ENCODE peak calls at places on chromosomes 1 and 21, in nine cellular contexts. S is AG09319; O is thoracic aorta; L is neural crest cell; Y is astrocyte of the spinal cord; H is suprapubic skin; R is CD4-positive, alpha-beta T cell; T is left ventricle myocardium inferior; I is AG04450. F is an unnamed sample.

GRCh38 chr1:114341886-114342285 is 169.1 kb downstream of the TRIM33 start:
- DNase-seq in S (no peak), I (no peak), Y (peak; percentile 62), T (no peak), O (no peak), H (no peak), R (no peak), L (no peak), F (no peak)

GRCh38 chr1:56056438-56057312 is 522.7 kb downstream of the PLPP3 start:
- DNase-seq in O (no peak), Y (peak; percentile 51), H (no peak), S (no peak), L (no peak), R (no peak), T (no peak), I (no peak), F (no peak)

GRCh38 chr21:36163780-36164426 is 7.3 kb downstream of the DOP1B start:
- DNase-seq in T (no peak), S (no peak), R (no peak), O (no peak), H (no peak), Y (no peak), L (no peak), I (no peak), F (no peak)

GRCh38 chr1:102463328-102463727 is 466.6 kb upstream of the OLFM3 start:
- DNase-seq in O (no peak), Y (no peak), T (no peak), S (no peak), H (no peak), L (no peak), R (no peak), I (no peak), F (no peak)

GRCh38 chr1:65108025-65108692 is 39.8 kb upstream of the AK4 start:
- DNase-seq in L (no peak), O (no peak), Y (no peak), H (no peak), R (no peak), I (no peak), T (no peak), S (no peak), F (no peak)

GRCh38 chr1:93661829-93662474 is 19.7 kb downstream of the BCAR3 start:
- DNase-seq in Y (peak; percentile 86), I (peak; percentile 58), S (no peak), L (no peak), R (no peak), O (no peak), T (no peak), H (peak; percentile 26), F (no peak)

GRCh38 chr1:100699744-100700143 is 19.8 kb upstream of the VCAM1 start:
- DNase-seq in R (no peak), T (no peak), O (no peak), I (peak; percentile 55), S (no peak), L (no peak), Y (peak; percentile 51), H (no peak), F (no peak)

GRCh38 chr1:56709269-56709880 is 64.3 kb downstream of the PRKAA2 start:
- DNase-seq in I (peak; percentile 29), H (no peak), R (no peak), L (no peak), O (no peak), S (peak; percentile 29), T (no peak), Y (peak; percentile 70), F (peak; percentile 10)

GRCh38 chr1:167365360-167365759 is 144.7 kb downstream of the POU2F1 start:
- DNase-seq in S (no peak), L (no peak), R (no peak), O (no peak), T (no peak), H (no peak), I (no peak), Y (no peak), F (no peak)

GRCh38 chr1:28099050-28099769 is 10.8 kb upstream of the EYA3 start:
- DNase-seq in T (no peak), O (no peak), Y (no peak), R (no peak), H (no peak), S (no peak), I (no peak), L (no peak), F (no peak)

GRCh38 chr1:160432371-160432786 is 32.0 kb downstream of the VANGL2 start:
- DNase-seq in S (no peak), R (no peak), L (no peak), T (no peak), O (no peak), I (no peak), Y (no peak), H (no peak), F (no peak)

GRCh38 chr1:207808322-207808705 is 56.5 kb downstream of the CD46 start:
- DNase-seq in Y (no peak), H (no peak), I (no peak), R (no peak), T (no peak), L (no peak), S (no peak), O (no peak), F (no peak)

GRCh38 chr1:203500279-203500678 is 6.3 kb downstream of the OPTC start:
- DNase-seq in Y (no peak), O (no peak), I (no peak), L (no peak), T (no peak), S (no peak), R (no peak), H (no peak), F (no peak)

GRCh38 chr21:28485301-28486022 is 507.2 kb downstream of the LTN1 start:
- DNase-seq in Y (peak; percentile 60), S (no peak), I (peak; percentile 2), T (no peak), L (no peak), O (no peak), H (no peak), R (no peak), F (no peak)

GRCh38 chr21:46126321-46127238 is 28.7 kb downstream of the COL6A2 start:
- DNase-seq in T (no peak), O (no peak), Y (no peak), L (no peak), I (no peak), R (no peak), H (peak; percentile 76), S (no peak), F (peak; percentile 2)

GRCh38 chr1:110170726-110171125 is 20.4 kb downstream of the SLC6A17 start:
- DNase-seq in R (no peak), I (no peak), L (no peak), O (no peak), T (no peak), Y (no peak), S (no peak), H (no peak), F (no peak)

GRCh38 chr1:26034504-26035202 is 11.3 kb downstream of the SLC30A2 start:
- DNase-seq in R (no peak), Y (no peak), S (no peak), H (no peak), T (no peak), I (no peak), L (no peak), O (no peak), F (no peak)

GRCh38 chr1:206415913-206416312 is 54.4 kb upstream of the IKBKE start:
- DNase-seq in T (no peak), O (no peak), L (no peak), Y (no peak), H (no peak), S (no peak), R (no peak), I (no peak), F (no peak)

GRCh38 chr21:46223217-46223616 is 5.4 kb downstream of the LSS start:
- DNase-seq in I (no peak), S (no peak), R (no peak), T (no peak), L (no peak), O (no peak), H (no peak), Y (no peak), F (no peak)

GRCh38 chr1:200428482-200429205 is 18.8 kb upstream of the ZNF281 start:
- DNase-seq in I (no peak), H (no peak), R (no peak), S (no peak), T (no peak), O (no peak), Y (peak; percentile 47), L (no peak), F (no peak)

GRCh38 chr1:119286587-119287181 is 81.9 kb upstream of the HAO2 start:
- DNase-seq in T (no peak), R (no peak), Y (peak; percentile 39), H (no peak), I (no peak), S (no peak), L (peak; percentile 39), O (no peak), F (peak; percentile 62)
- TF ChIP-seq CTCF in T (peak; percentile 43), R (peak; percentile 35), Y (peak; percentile 62), H (no peak), I (peak; percentile 32), S (peak; percentile 45), L (peak; percentile 71), O (no peak), F (peak; percentile 76)

GRCh38 chr21:26572668-26573381 is at the start of gene CYYR1:
- DNase-seq in S (no peak), O (no peak), I (no peak), L (peak; percentile 60), T (peak; percentile 29), R (no peak), Y (peak; percentile 53), H (no peak), F (peak; percentile 55)
- TF ChIP-seq CTCF in S (no peak), O (no peak), I (no peak), L (no peak), T (no peak), R (no peak), Y (no peak), H (no peak), F (no peak)

DNA sequence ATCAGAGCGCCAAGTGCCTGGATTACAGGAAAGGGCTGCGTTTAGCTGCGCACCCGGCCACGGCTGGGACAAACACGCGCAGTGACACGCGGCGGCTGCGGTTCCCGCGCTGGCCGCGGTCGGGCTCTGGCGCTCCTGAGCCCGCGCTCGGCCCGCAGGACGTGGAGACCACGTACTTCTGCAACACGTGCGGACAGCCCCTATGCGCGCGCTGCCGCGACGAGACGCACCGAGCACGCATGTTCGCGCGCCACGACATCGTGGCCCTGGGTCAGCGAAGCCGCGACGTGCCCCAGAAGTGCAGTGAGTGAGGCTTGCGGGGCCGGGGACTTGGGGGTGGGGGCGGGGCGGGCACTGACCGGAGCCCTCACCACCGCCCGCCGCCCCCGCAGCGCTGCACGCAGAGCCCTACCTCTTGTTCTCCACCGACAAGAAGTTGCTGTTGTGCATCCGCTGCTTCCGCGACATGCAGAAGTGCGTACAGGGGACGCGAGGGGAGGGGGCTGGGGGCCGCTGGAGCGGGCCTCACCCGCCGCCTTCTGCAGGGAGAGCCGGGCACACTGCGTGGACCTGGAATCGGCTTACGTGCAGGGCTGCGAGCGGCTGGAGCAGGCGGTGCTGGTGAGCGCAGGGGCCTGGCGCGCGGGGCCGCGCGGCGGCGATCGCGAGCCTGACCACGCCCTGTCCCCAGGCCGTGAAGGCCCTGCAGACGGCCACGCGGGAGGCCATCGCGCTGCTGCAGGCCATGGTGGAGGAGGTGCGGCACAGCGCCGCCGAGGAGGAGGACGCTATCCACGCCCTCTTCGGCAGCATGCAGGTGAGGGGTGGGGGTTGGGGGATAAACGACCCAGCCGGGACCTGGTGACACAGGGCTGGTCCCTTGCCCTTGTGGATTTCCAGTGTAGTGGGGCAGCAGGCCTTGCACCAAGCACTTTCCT is 3.1 kb downstream of the RNF207 start:
- DNase-seq in H (no peak), S (no peak), I (no peak), R (peak; percentile 20), L (peak; percentile 53), Y (peak; percentile 26), O (no peak), T (peak; percentile 56), F (peak; percentile 54)
- TF ChIP-seq CTCF in H (peak; percentile 38), S (peak; percentile 30), I (peak; percentile 54), R (peak; percentile 37), L (peak; percentile 62), Y (peak; percentile 56), O (peak; percentile 55), T (peak; percentile 63), F (peak; percentile 35)

GRCh38 chr1:201795066-201795465 is 33.9 kb upstream of the IPO9 start:
- DNase-seq in O (no peak), Y (peak; percentile 49), S (no peak), H (no peak), R (no peak), T (no peak), I (no peak), L (no peak), F (no peak)
- TF ChIP-seq CTCF in O (peak; percentile 38), Y (peak; percentile 44), S (peak; percentile 42), H (no peak), R (no peak), T (peak; percentile 45), I (peak; percentile 53), L (peak; percentile 54), F (no peak)

F was measured in endothelial cell.